ENCODE peak calls at places on chromosomes 7 and 10, in four cellular contexts. W is NCI-H774; X is NCI-H345; V is activated CD8-positive, alpha-beta T cell treated with anti-CD3 and anti-CD28 coated beads, Interleukin-2, amount 10 ng/mL, durations not matched to agents 7 days and 5 days. L is an unnamed sample.

GRCh38 chr10:85926136-85926535 is 440.5 kb downstream of the GRID1 start:
- DNase-seq in W (no peak), V (no peak), X (no peak), L (no peak)

GRCh38 chr7:101507791-101508252 is 121.3 kb downstream of the MYL10 start:
- DNase-seq in W (peak), X (peak), V (peak), L (peak)

GRCh38 chr10:72275351-72276012 is 1.8 kb downstream of the DDIT4 start:
- DNase-seq in V (peak), W (no peak), X (peak), L (no peak)

GRCh38 chr7:95687759-95688343 is 84.5 kb upstream of the DYNC1I1 start:
- DNase-seq in V (no peak), W (peak), X (peak), L (no peak)

GRCh38 chr10:60877777-60878120 is 66.2 kb downstream of the RHOBTB1 start:
- DNase-seq in X (no peak), W (no peak), V (no peak), L (no peak)

GRCh38 chr7:142876991-142877910 is 8.3 kb downstream of the TRPV6 start:
- DNase-seq in W (no peak), X (no peak), V (no peak), L (no peak)

GRCh38 chr10:16674147-16674703 is 143.0 kb downstream of the RSU1 start:
- DNase-seq in X (peak), V (no peak), W (peak), L (no peak)

GRCh38 chr10:20494474-20494873 is 402.6 kb downstream of the NEBL start:
- DNase-seq in V (no peak), X (no peak), W (no peak), L (no peak)

GRCh38 chr7:28165971-28166955 is 14.3 kb downstream of the JAZF1 start:
- DNase-seq in X (no peak), V (no peak), W (no peak), L (no peak)

GRCh38 chr7:117716707-117717294 is 156.4 kb downstream of the CTTNBP2 start:
- DNase-seq in V (no peak), W (no peak), X (no peak), L (no peak)

GRCh38 chr10:48210391-48210790 is 64.1 kb downstream of the FRMPD2 start:
- DNase-seq in W (no peak), V (no peak), X (no peak), L (no peak)

GRCh38 chr7:16847381-16847860 is 34.4 kb downstream of the AGR3 start:
- DNase-seq in V (no peak), X (no peak), W (no peak), L (no peak)